ENCODE peak calls at places on chromosomes 3 and 15, in seven cellular contexts. One of them, this sample, is unnamed. For H3K4me1 and H3K36me3, the result is how much of the 10 kb centered on the place peaks cover.

GRCh38 chr3:141913150-141913811 is 36.8 kb downstream of the ATP1B3 start:
- DNase-seq in left lung: no peak
- DNase-seq in heart left ventricle: no peak
- DNase-seq in IMR-90: peak
- DNase-seq in HCT116: peak
- DNase-seq in SJSA1: no peak
- DNase-seq in mucosa of descending colon: no peak
- DNase-seq in this sample: peak

GRCh38 chr3:195587824-195588223 is 4.1 kb upstream of the APOD start:
- DNase-seq in SJSA1: no peak
- DNase-seq in heart left ventricle: no peak
- DNase-seq in IMR-90: no peak
- DNase-seq in left lung: no peak
- DNase-seq in mucosa of descending colon: no peak
- DNase-seq in HCT116: no peak
- DNase-seq in this sample: no peak

GRCh38 chr3:173745952-173746682 is 348.6 kb downstream of the NLGN1 start:
- DNase-seq in SJSA1: no peak
- DNase-seq in heart left ventricle: no peak
- DNase-seq in left lung: no peak
- DNase-seq in HCT116: no peak
- DNase-seq in IMR-90: peak
- DNase-seq in mucosa of descending colon: no peak
- DNase-seq in this sample: no peak

GRCh38 chr3:27943106-27943505 is 221.0 kb upstream of the EOMES start:
- DNase-seq in HCT116: peak
- DNase-seq in IMR-90: no peak
- DNase-seq in SJSA1: no peak
- DNase-seq in mucosa of descending colon: no peak
- DNase-seq in left lung: no peak
- DNase-seq in heart left ventricle: no peak
- DNase-seq in this sample: peak

GRCh38 chr3:39291903-39292329 is 12.1 kb upstream of the CX3CR1 start:
- DNase-seq in IMR-90: peak
- DNase-seq in heart left ventricle: peak
- DNase-seq in left lung: peak
- DNase-seq in mucosa of descending colon: peak
- DNase-seq in HCT116: peak
- DNase-seq in SJSA1: peak
- DNase-seq in this sample: peak

GRCh38 chr15:81111018-81111417 is 23.1 kb upstream of the CFAP161 start:
- DNase-seq in mucosa of descending colon: no peak
- DNase-seq in HCT116: no peak
- DNase-seq in SJSA1: no peak
- DNase-seq in heart left ventricle: no peak
- DNase-seq in IMR-90: no peak
- DNase-seq in left lung: no peak
- DNase-seq in this sample: no peak

GRCh38 chr15:45863881-45864580 is 229.2 kb downstream of the SQOR start:
- DNase-seq in left lung: no peak
- DNase-seq in heart left ventricle: no peak
- DNase-seq in IMR-90: no peak
- DNase-seq in mucosa of descending colon: no peak
- DNase-seq in HCT116: no peak
- DNase-seq in SJSA1: peak
- DNase-seq in this sample: no peak

GRCh38 chr3:117439812-117440211 is 730.2 kb downstream of the TUSC7 start:
- DNase-seq in left lung: no peak
- DNase-seq in HCT116: no peak
- DNase-seq in SJSA1: no peak
- DNase-seq in heart left ventricle: no peak
- DNase-seq in IMR-90: peak
- DNase-seq in mucosa of descending colon: no peak
- DNase-seq in this sample: peak

GRCh38 chr3:186589856-186590579 is 19.5 kb downstream of the DNAJB11 start:
- DNase-seq in left lung: no peak
- DNase-seq in heart left ventricle: no peak
- DNase-seq in HCT116: peak
- DNase-seq in mucosa of descending colon: no peak
- DNase-seq in IMR-90: peak
- DNase-seq in SJSA1: no peak
- DNase-seq in this sample: peak

GRCh38 chr3:175001091-175001490 is 142.0 kb downstream of the NAALADL2 start:
- DNase-seq in SJSA1: no peak
- DNase-seq in IMR-90: peak
- DNase-seq in left lung: no peak
- DNase-seq in heart left ventricle: no peak
- DNase-seq in HCT116: no peak
- DNase-seq in mucosa of descending colon: no peak
- DNase-seq in this sample: no peak

GRCh38 chr3:3739345-3740060 is 59.7 kb upstream of the LRRN1 start:
- DNase-seq in SJSA1: no peak
- DNase-seq in heart left ventricle: no peak
- DNase-seq in HCT116: no peak
- DNase-seq in IMR-90: no peak
- DNase-seq in mucosa of descending colon: no peak
- DNase-seq in left lung: no peak
- DNase-seq in this sample: no peak

GRCh38 chr3:34067442-34068130 is 269.2 kb downstream of the PDCD6IP start:
- DNase-seq in IMR-90: no peak
- DNase-seq in left lung: no peak
- DNase-seq in heart left ventricle: no peak
- DNase-seq in HCT116: no peak
- DNase-seq in SJSA1: no peak
- DNase-seq in mucosa of descending colon: no peak
- DNase-seq in this sample: no peak

GRCh38 chr3:135412475-135412874 is 553.1 kb upstream of the PPP2R3A start:
- DNase-seq in left lung: no peak
- DNase-seq in SJSA1: no peak
- DNase-seq in IMR-90: no peak
- DNase-seq in mucosa of descending colon: no peak
- DNase-seq in HCT116: no peak
- DNase-seq in heart left ventricle: no peak
- DNase-seq in this sample: no peak

GRCh38 chr3:33144433-33144832 is 30.6 kb downstream of the CRTAP start:
- DNase-seq in HCT116: no peak
- DNase-seq in SJSA1: no peak
- DNase-seq in heart left ventricle: no peak
- DNase-seq in left lung: no peak
- DNase-seq in IMR-90: no peak
- DNase-seq in mucosa of descending colon: no peak
- DNase-seq in this sample: no peak

GRCh38 chr3:88641033-88641604 is 466.3 kb upstream of the EPHA3 start:
- DNase-seq in heart left ventricle: no peak
- DNase-seq in SJSA1: no peak
- DNase-seq in IMR-90: no peak
- DNase-seq in left lung: no peak
- DNase-seq in mucosa of descending colon: no peak
- DNase-seq in HCT116: no peak
- DNase-seq in this sample: no peak

GRCh38 chr3:194148383-194148782 is 12.4 kb downstream of the HES1 start:
- DNase-seq in HCT116: no peak
- DNase-seq in IMR-90: peak
- DNase-seq in left lung: no peak
- DNase-seq in heart left ventricle: peak
- DNase-seq in mucosa of descending colon: no peak
- DNase-seq in SJSA1: no peak
- DNase-seq in this sample: no peak

GRCh38 chr3:182370949-182371348 is 422.4 kb upstream of the ATP11B start:
- DNase-seq in SJSA1: no peak
- DNase-seq in left lung: no peak
- DNase-seq in HCT116: peak
- DNase-seq in mucosa of descending colon: no peak
- DNase-seq in heart left ventricle: no peak
- DNase-seq in IMR-90: no peak
- DNase-seq in this sample: no peak

GRCh38 chr3:37040231-37040630 is 46.9 kb downstream of the MLH1 start:
- DNase-seq in IMR-90: peak
- DNase-seq in HCT116: no peak
- DNase-seq in SJSA1: no peak
- DNase-seq in mucosa of descending colon: no peak
- DNase-seq in left lung: no peak
- DNase-seq in heart left ventricle: no peak
- DNase-seq in this sample: no peak

GRCh38 chr15:92902723-92903587 is 2.8 kb downstream of the CHD2 start:
- DNase-seq in heart left ventricle: no peak
- DNase-seq in HCT116: no peak
- DNase-seq in IMR-90: no peak
- DNase-seq in left lung: no peak
- DNase-seq in SJSA1: no peak
- DNase-seq in mucosa of descending colon: no peak
- DNase-seq in this sample: peak

GRCh38 chr3:100590114-100590839 is 19.1 kb upstream of the ADGRG7 start:
- DNase-seq in mucosa of descending colon: no peak
- DNase-seq in left lung: no peak
- DNase-seq in IMR-90: peak
- DNase-seq in heart left ventricle: no peak
- DNase-seq in SJSA1: no peak
- DNase-seq in HCT116: peak
- DNase-seq in this sample: peak

GRCh38 chr3:43366466-43366865 is 80.1 kb downstream of the SNRK start:
- DNase-seq in left lung: no peak
- DNase-seq in SJSA1: no peak
- DNase-seq in HCT116: no peak
- DNase-seq in IMR-90: no peak
- DNase-seq in mucosa of descending colon: no peak
- DNase-seq in heart left ventricle: no peak
- DNase-seq in this sample: no peak

GRCh38 chr15:71916834-71917233 is 106.5 kb downstream of the NR2E3 start:
- DNase-seq in SJSA1: no peak
- DNase-seq in heart left ventricle: no peak
- DNase-seq in HCT116: no peak
- DNase-seq in mucosa of descending colon: no peak
- DNase-seq in IMR-90: no peak
- DNase-seq in left lung: no peak
- DNase-seq in this sample: peak

GRCh38 chr3:82707035-82707434 is 945.6 kb upstream of the GBE1 start:
- DNase-seq in HCT116: no peak
- DNase-seq in heart left ventricle: no peak
- DNase-seq in IMR-90: no peak
- DNase-seq in SJSA1: no peak
- DNase-seq in left lung: peak
- DNase-seq in mucosa of descending colon: no peak
- DNase-seq in this sample: no peak

GRCh38 chr3:88985491-88985890 is 121.9 kb upstream of the EPHA3 start:
- DNase-seq in heart left ventricle: no peak
- DNase-seq in IMR-90: peak
- DNase-seq in mucosa of descending colon: no peak
- DNase-seq in HCT116: no peak
- DNase-seq in SJSA1: no peak
- DNase-seq in left lung: no peak
- DNase-seq in this sample: no peak

GRCh38 chr15:99566157-99566900 is 545 bp downstream of the MEF2A start:
- DNase-seq in IMR-90: no peak
- DNase-seq in left lung: peak
- DNase-seq in heart left ventricle: peak
- DNase-seq in SJSA1: no peak
- DNase-seq in HCT116: no peak
- DNase-seq in mucosa of descending colon: no peak
- DNase-seq in this sample: no peak

DNA sequence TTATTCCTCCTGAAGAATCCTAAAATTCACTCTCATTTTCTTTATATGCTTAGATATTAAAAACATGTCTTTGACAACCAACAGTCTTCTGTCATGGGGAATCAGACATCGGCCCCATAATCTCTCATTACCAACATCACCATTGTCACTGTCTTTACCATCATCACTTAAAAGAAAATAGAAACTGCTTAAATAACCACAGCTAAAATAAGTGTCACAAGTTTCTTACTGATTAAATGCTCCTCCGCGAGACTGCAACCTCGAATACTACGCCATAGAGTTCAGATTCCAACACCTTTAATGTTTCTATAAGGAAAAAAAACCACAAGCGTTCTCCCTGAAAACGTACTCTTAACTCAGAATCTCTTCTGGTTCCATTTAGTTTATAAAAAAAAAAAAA is 977.5 kb upstream of the CFAP20DC start:
- DNase-seq in mucosa of descending colon: no peak
- DNase-seq in heart left ventricle: no peak
- DNase-seq in left lung: no peak
- DNase-seq in HCT116: no peak
- DNase-seq in IMR-90: no peak
- DNase-seq in SJSA1: no peak
- DNase-seq in this sample: no peak
- H3K4me1 ChIP-seq in mucosa of descending colon: under half
- H3K4me1 ChIP-seq in heart left ventricle: under half
- H3K4me1 ChIP-seq in left lung: under half
- H3K4me1 ChIP-seq in HCT116: under half
- H3K4me1 ChIP-seq in IMR-90: under half
- H3K4me1 ChIP-seq in SJSA1: under half
- H3K4me1 ChIP-seq in this sample: under half

GRCh38 chr3:150106752-150107428 is 136.2 kb upstream of the PFN2 start:
- DNase-seq in left lung: no peak
- DNase-seq in HCT116: no peak
- DNase-seq in SJSA1: peak
- DNase-seq in IMR-90: peak
- DNase-seq in heart left ventricle: no peak
- DNase-seq in mucosa of descending colon: no peak
- DNase-seq in this sample: no peak
- H3K4me3 ChIP-seq in left lung: no peak
- H3K4me3 ChIP-seq in HCT116: no peak
- H3K4me3 ChIP-seq in SJSA1: no peak
- H3K4me3 ChIP-seq in IMR-90: no peak
- H3K4me3 ChIP-seq in heart left ventricle: no peak
- H3K4me3 ChIP-seq in mucosa of descending colon: no peak
- H3K4me3 ChIP-seq in this sample: no peak

GRCh38 chr3:113279686-113280085 is 68.3 kb downstream of the BOC start:
- DNase-seq in left lung: no peak
- DNase-seq in heart left ventricle: no peak
- DNase-seq in mucosa of descending colon: no peak
- DNase-seq in IMR-90: no peak
- DNase-seq in HCT116: no peak
- DNase-seq in SJSA1: no peak
- DNase-seq in this sample: no peak
- H3K36me3 ChIP-seq in left lung: under half
- H3K36me3 ChIP-seq in heart left ventricle: under half
- H3K36me3 ChIP-seq in mucosa of descending colon: under half
- H3K36me3 ChIP-seq in IMR-90: half or more
- H3K36me3 ChIP-seq in HCT116: under half
- H3K36me3 ChIP-seq in SJSA1: under half
- H3K36me3 ChIP-seq in this sample: under half

DNA sequence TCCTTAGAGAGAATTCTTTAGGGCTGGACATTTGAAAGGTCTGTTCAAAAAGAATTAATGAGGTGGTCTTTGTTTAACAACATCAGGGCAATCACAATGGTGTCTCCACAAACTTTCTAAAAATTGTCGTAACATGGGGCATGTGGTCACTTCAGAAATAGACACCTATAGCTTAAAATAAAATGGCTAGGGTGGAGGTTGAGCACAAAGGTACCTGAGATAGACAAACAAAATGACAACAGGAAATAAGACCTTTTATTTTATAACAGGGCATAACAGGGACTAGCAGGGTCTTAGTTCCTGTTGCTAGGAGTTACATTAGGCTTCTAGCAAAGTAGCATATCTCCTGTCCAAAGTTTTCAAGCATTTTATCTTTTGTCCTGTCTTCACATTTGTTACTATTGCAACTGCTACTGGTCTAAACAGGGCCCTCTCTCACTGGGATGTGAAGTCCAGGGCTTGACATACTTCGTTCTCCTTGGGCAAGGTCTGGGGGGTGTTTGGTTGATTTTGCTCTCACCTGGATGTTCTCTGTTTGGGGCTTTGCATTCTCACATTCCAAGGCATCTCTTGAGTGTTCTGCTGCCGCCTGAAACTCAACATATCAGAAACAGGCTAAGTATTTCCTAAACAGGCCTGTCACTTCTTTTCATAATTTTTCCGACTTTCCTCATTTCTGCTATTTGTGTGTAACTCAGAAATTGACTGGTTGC is 3.0 kb downstream of the GCSAM start:
- DNase-seq in heart left ventricle: no peak
- DNase-seq in left lung: no peak
- DNase-seq in HCT116: no peak
- DNase-seq in SJSA1: no peak
- DNase-seq in mucosa of descending colon: no peak
- DNase-seq in IMR-90: no peak
- DNase-seq in this sample: no peak
- H3K4me1 ChIP-seq in heart left ventricle: under half
- H3K4me1 ChIP-seq in left lung: under half
- H3K4me1 ChIP-seq in HCT116: under half
- H3K4me1 ChIP-seq in SJSA1: under half
- H3K4me1 ChIP-seq in mucosa of descending colon: under half
- H3K4me1 ChIP-seq in IMR-90: under half
- H3K4me1 ChIP-seq in this sample: under half

This sample was measured in small intestine.